ENCODE peak calls at places on chromosomes 13 and 19, in six cellular contexts. One of them, this sample, is unnamed.

GRCh38 chr13:110726726-110727125 is 13.2 kb downstream of the ING1 start:
- DNase-seq in H1: no peak
- DNase-seq in K562: no peak
- DNase-seq in GM12878: no peak
- DNase-seq in GM12891: no peak
- DNase-seq in HepG2: no peak
- DNase-seq in this sample: no peak

GRCh38 chr13:101473458-101473857 is 21.0 kb downstream of the ITGBL1 start:
- DNase-seq in GM12891: no peak
- DNase-seq in H1: no peak
- DNase-seq in HepG2: no peak
- DNase-seq in GM12878: no peak
- DNase-seq in K562: no peak
- DNase-seq in this sample: no peak

GRCh38 chr19:14089662-14090508 is 666 bp downstream of the SAMD1 start:
- DNase-seq in HepG2: no peak
- DNase-seq in K562: peak; percentile 71
- DNase-seq in H1: no peak
- DNase-seq in GM12891: peak; percentile 59
- DNase-seq in GM12878: no peak
- DNase-seq in this sample: peak; percentile 53

GRCh38 chr13:50543767-50544166 is 299.7 kb downstream of the DLEU7 start:
- DNase-seq in GM12891: no peak
- DNase-seq in HepG2: no peak
- DNase-seq in H1: no peak
- DNase-seq in K562: no peak
- DNase-seq in GM12878: no peak
- DNase-seq in this sample: no peak

GRCh38 chr19:2494447-2495129 is 18.7 kb downstream of the GADD45B start:
- DNase-seq in GM12891: peak; percentile 89
- DNase-seq in HepG2: no peak
- DNase-seq in K562: peak; percentile 92
- DNase-seq in GM12878: no peak
- DNase-seq in H1: no peak
- DNase-seq in this sample: peak; percentile 85

GRCh38 chr19:11418518-11419506 is at the start of gene RGL3:
- DNase-seq in K562: peak; percentile 69
- DNase-seq in GM12891: no peak
- DNase-seq in GM12878: no peak
- DNase-seq in HepG2: no peak
- DNase-seq in H1: no peak
- DNase-seq in this sample: no peak

GRCh38 chr19:12272386-12272785 is 22.3 kb downstream of the ZNF44 start:
- DNase-seq in K562: no peak
- DNase-seq in GM12891: no peak
- DNase-seq in H1: no peak
- DNase-seq in GM12878: no peak
- DNase-seq in HepG2: no peak
- DNase-seq in this sample: no peak

GRCh38 chr19:39448271-39448670 is 2.9 kb downstream of the SUPT5H start:
- DNase-seq in GM12891: no peak
- DNase-seq in H1: no peak
- DNase-seq in HepG2: no peak
- DNase-seq in GM12878: no peak
- DNase-seq in K562: no peak
- DNase-seq in this sample: peak; percentile 48

GRCh38 chr19:39729594-39729993 is 8.2 kb downstream of the CLC start:
- DNase-seq in K562: peak; percentile 19
- DNase-seq in GM12891: no peak
- DNase-seq in H1: no peak
- DNase-seq in GM12878: no peak
- DNase-seq in HepG2: no peak
- DNase-seq in this sample: no peak

GRCh38 chr13:44199627-44200207 is 173.9 kb upstream of the SERP2 start:
- DNase-seq in HepG2: no peak
- DNase-seq in GM12891: no peak
- DNase-seq in GM12878: no peak
- DNase-seq in H1: no peak
- DNase-seq in K562: no peak
- DNase-seq in this sample: no peak

GRCh38 chr19:10761443-10762242 is 43.8 kb downstream of the DNM2 start:
- DNase-seq in GM12891: no peak
- DNase-seq in GM12878: no peak
- DNase-seq in H1: no peak
- DNase-seq in HepG2: no peak
- DNase-seq in K562: no peak
- DNase-seq in this sample: no peak

GRCh38 chr19:2276429-2276989 is 5.5 kb downstream of the PEAK3 start:
- DNase-seq in H1: no peak
- DNase-seq in K562: no peak
- DNase-seq in HepG2: no peak
- DNase-seq in GM12891: no peak
- DNase-seq in GM12878: no peak
- DNase-seq in this sample: no peak

GRCh38 chr19:53916004-53916403 is 6.9 kb downstream of the CACNG7 start:
- DNase-seq in K562: no peak
- DNase-seq in GM12878: no peak
- DNase-seq in H1: no peak
- DNase-seq in HepG2: no peak
- DNase-seq in GM12891: no peak
- DNase-seq in this sample: no peak

GRCh38 chr13:114068723-114069322 is 63.6 kb downstream of the RASA3 start:
- DNase-seq in H1: no peak
- DNase-seq in K562: no peak
- DNase-seq in GM12878: no peak
- DNase-seq in GM12891: no peak
- DNase-seq in HepG2: no peak
- DNase-seq in this sample: no peak

GRCh38 chr13:37383066-37383465 is 215.5 kb downstream of the POSTN start:
- DNase-seq in GM12878: no peak
- DNase-seq in H1: no peak
- DNase-seq in HepG2: no peak
- DNase-seq in K562: no peak
- DNase-seq in GM12891: no peak
- DNase-seq in this sample: no peak

GRCh38 chr13:25874907-25875306 is 176.9 kb downstream of the SHISA2 start:
- DNase-seq in HepG2: no peak
- DNase-seq in GM12891: no peak
- DNase-seq in H1: no peak
- DNase-seq in GM12878: no peak
- DNase-seq in K562: no peak
- DNase-seq in this sample: no peak

GRCh38 chr13:34334984-34335661 is 517.2 kb downstream of the RFC3 start:
- DNase-seq in GM12878: no peak
- DNase-seq in GM12891: no peak
- DNase-seq in K562: no peak
- DNase-seq in H1: no peak
- DNase-seq in HepG2: no peak
- DNase-seq in this sample: no peak

DNA sequence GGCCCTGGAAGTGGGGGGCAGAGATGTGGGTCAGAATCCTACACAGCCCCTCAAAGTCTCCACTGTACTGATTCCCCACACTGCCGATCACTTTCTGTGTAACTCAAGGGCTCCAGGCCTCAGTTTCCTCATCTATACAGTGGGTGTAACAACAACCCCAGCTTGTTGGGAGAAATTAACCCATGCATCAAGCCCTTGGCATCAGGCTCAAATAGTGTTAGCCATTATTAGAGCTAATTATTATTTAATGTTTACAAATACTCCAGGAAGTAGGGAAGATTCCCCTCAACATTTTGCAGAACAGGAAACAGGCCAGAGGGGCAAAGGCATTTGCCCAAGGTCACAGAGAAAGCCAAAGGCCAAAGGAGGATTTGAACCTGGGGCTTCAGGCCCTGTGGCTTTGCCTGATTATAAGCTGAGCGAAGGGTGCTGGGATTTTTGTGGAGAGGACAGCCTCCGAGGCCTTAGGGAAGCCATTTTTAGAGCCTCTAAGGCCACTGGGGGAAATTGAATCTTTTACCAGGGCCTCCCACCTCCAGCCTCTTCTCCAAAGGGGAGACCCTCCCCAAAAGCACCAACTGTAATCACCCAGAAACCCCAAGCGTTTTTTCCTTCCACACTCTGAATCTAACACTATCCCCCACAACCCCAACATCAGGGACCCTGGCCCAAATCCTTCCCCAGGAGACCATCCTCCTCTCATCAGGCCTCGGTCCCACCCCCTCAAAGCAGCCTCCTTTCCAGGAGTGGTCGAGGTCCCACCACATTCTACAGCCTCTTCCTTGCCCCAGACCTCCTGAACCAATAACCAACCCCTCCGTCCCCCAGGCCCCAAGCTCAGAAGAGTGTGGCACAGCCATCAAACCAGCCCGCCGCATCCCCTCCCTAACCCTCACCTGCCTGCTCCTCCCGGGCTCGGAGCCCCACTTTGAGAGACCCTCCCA is 1.1 kb downstream of the FKBP8 start:
- DNase-seq in H1: no peak
- DNase-seq in GM12891: no peak
- DNase-seq in HepG2: no peak
- DNase-seq in K562: peak; percentile 16
- DNase-seq in GM12878: no peak
- DNase-seq in this sample: no peak
- TF ChIP-seq POLR2AphosphoS5 in H1: no peak
- TF ChIP-seq POLR2AphosphoS5 in GM12891: no peak
- TF ChIP-seq POLR2AphosphoS5 in HepG2: no peak
- TF ChIP-seq POLR2AphosphoS5 in K562: no peak
- TF ChIP-seq POLR2AphosphoS5 in GM12878: no peak
- TF ChIP-seq POLR2AphosphoS5 in this sample: no peak

GRCh38 chr19:33883869-33884519 is 87.3 kb downstream of the KCTD15 start:
- DNase-seq in K562: no peak
- DNase-seq in GM12891: no peak
- DNase-seq in H1: peak; percentile 60
- DNase-seq in HepG2: no peak
- DNase-seq in GM12878: no peak
- DNase-seq in this sample: no peak
- TF ChIP-seq TAF1 in K562: no peak
- TF ChIP-seq TAF1 in GM12891: no peak
- TF ChIP-seq TAF1 in H1: no peak
- TF ChIP-seq TAF1 in HepG2: no peak
- TF ChIP-seq TAF1 in GM12878: no peak
- TF ChIP-seq TAF1 in this sample: no peak

GRCh38 chr19:45443462-45444317 is 20.0 kb upstream of the ERCC1 start:
- DNase-seq in GM12878: no peak
- DNase-seq in K562: peak; percentile 95
- DNase-seq in HepG2: peak; percentile 93
- DNase-seq in GM12891: no peak
- DNase-seq in H1: peak; percentile 76
- DNase-seq in this sample: no peak

GRCh38 chr19:45442927-45443461 is 19.3 kb upstream of the ERCC1 start:
- DNase-seq in GM12891: no peak
- DNase-seq in GM12878: no peak
- DNase-seq in H1: no peak
- DNase-seq in HepG2: no peak
- DNase-seq in K562: peak; percentile 59
- DNase-seq in this sample: no peak

GRCh38 chr19:45445139-45445538 is 21.4 kb upstream of the ERCC1 start:
- DNase-seq in H1: no peak
- DNase-seq in GM12878: no peak
- DNase-seq in HepG2: no peak
- DNase-seq in GM12891: no peak
- DNase-seq in K562: no peak
- DNase-seq in this sample: no peak

GRCh38 chr19:45446295-45446694 is 21.5 kb upstream of the FOSB start:
- DNase-seq in H1: no peak
- DNase-seq in K562: no peak
- DNase-seq in HepG2: peak; percentile 63
- DNase-seq in GM12878: no peak
- DNase-seq in GM12891: no peak
- DNase-seq in this sample: no peak

GRCh38 chr19:45444318-45445041 is 20.8 kb upstream of the ERCC1 start:
- DNase-seq in K562: peak; percentile 88
- DNase-seq in HepG2: peak; percentile 80
- DNase-seq in GM12891: peak; percentile 80
- DNase-seq in H1: no peak
- DNase-seq in GM12878: no peak
- DNase-seq in this sample: peak; percentile 85
- TF ChIP-seq POLR2A in K562: peak; percentile 58
- TF ChIP-seq POLR2A in HepG2: no peak
- TF ChIP-seq POLR2A in GM12891: no peak
- TF ChIP-seq POLR2A in H1: no peak
- TF ChIP-seq POLR2A in GM12878: peak; percentile 63
- TF ChIP-seq POLR2A in this sample: no peak

GRCh38 chr19:17406039-17406886 is 833 bp upstream of the BST2 start:
- DNase-seq in GM12878: no peak
- DNase-seq in K562: peak; percentile 48
- DNase-seq in HepG2: no peak
- DNase-seq in H1: no peak
- DNase-seq in GM12891: no peak
- DNase-seq in this sample: peak; percentile 57

GRCh38 chr19:17404621-17405249 is 695 bp downstream of the BST2 start:
- DNase-seq in K562: no peak
- DNase-seq in H1: no peak
- DNase-seq in GM12891: no peak
- DNase-seq in HepG2: no peak
- DNase-seq in GM12878: no peak
- DNase-seq in this sample: no peak

GRCh38 chr19:17404015-17404414 is 1.4 kb downstream of the BST2 start:
- DNase-seq in HepG2: no peak
- DNase-seq in H1: no peak
- DNase-seq in GM12891: no peak
- DNase-seq in GM12878: no peak
- DNase-seq in K562: peak; percentile 79
- DNase-seq in this sample: no peak

GRCh38 chr19:17406887-17407196 is 1.4 kb upstream of the BST2 start:
- DNase-seq in GM12878: no peak
- DNase-seq in K562: no peak
- DNase-seq in HepG2: no peak
- DNase-seq in GM12891: no peak
- DNase-seq in H1: no peak
- DNase-seq in this sample: no peak

GRCh38 chr19:17405250-17406038 is at the start of gene BST2:
- DNase-seq in GM12878: peak; percentile 87
- DNase-seq in K562: peak; percentile 77
- DNase-seq in H1: no peak
- DNase-seq in GM12891: peak; percentile 84
- DNase-seq in HepG2: peak; percentile 93
- DNase-seq in this sample: peak; percentile 88
- TF ChIP-seq POLR2AphosphoS5 in GM12878: peak; percentile 93
- TF ChIP-seq POLR2AphosphoS5 in K562: peak; percentile 82
- TF ChIP-seq POLR2AphosphoS5 in H1: peak; percentile 25
- TF ChIP-seq POLR2AphosphoS5 in GM12891: peak; percentile 88
- TF ChIP-seq POLR2AphosphoS5 in HepG2: peak; percentile 81
- TF ChIP-seq POLR2AphosphoS5 in this sample: peak; percentile 84

DNA sequence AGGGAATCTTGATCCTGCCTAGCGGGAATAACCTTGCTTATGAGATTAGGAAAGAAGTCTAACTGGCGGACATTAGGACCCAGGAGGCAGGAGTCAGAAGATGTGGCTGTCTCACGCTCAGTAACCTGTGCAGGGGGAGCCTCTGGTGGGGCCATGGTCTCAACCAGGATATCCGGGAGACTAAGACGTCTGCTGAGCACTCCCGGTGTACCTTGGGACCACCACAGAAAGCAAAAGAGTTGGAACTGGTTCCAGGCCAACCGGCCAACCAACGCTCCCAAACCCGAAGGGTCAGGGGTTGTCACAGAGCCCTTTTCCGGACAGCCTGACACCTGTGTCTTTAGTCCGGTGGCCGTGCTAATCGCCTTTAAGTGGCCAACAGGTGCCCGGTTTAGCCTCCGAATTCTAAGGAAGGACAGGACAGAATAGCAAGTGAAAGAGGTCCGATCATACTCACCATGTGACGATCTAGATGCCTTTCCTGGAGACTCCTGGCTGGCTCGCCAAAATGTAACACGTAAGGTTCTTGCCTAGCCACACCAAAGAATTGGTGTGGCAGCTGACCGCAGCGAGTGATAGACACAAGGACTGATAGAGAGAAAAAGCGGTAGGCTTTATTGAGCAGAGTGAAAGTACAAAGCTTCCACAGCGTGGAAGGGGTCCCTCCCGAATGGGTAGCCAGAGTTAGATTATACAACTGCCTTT is 103.9 kb upstream of the DIAPH3 start:
- DNase-seq in K562: no peak
- DNase-seq in GM12878: no peak
- DNase-seq in GM12891: no peak
- DNase-seq in HepG2: no peak
- DNase-seq in H1: no peak
- DNase-seq in this sample: no peak
- TF ChIP-seq TAF1 in K562: no peak
- TF ChIP-seq TAF1 in GM12878: no peak
- TF ChIP-seq TAF1 in GM12891: peak; percentile 32
- TF ChIP-seq TAF1 in HepG2: no peak
- TF ChIP-seq TAF1 in H1: peak; percentile 31
- TF ChIP-seq TAF1 in this sample: no peak